ENCODE peak calls at places on chromosomes 5 and 9, in seven cellular contexts. Q is mesothelial cell of epicardium, P is AG09309, I is colonic mucosa, O is cardiac fibroblast, U is Panc1, C is fibroblast of pulmonary artery. R is an unnamed sample.

GRCh38 chr5:141330299-141331080 is at the start of gene PCDHGA1:
- DNase-seq in Q (no peak), P (peak), I (no peak), O (peak), U (no peak), C (peak), R (peak)

GRCh38 chr5:72815580-72816296 is 723 bp upstream of the TNPO1 start:
- DNase-seq in Q (no peak), P (no peak), I (no peak), O (peak), U (no peak), C (peak), R (peak)

GRCh38 chr5:37738057-37738691 is 101.7 kb downstream of the GDNF start:
- DNase-seq in Q (no peak), P (peak), I (no peak), O (peak), U (peak), C (peak), R (peak)

GRCh38 chr5:91691592-91691991 is 308.5 kb upstream of the ARRDC3 start:
- DNase-seq in Q (no peak), P (no peak), I (no peak), O (no peak), U (no peak), C (no peak), R (no peak)

GRCh38 chr5:176985516-176985915 is 21.1 kb downstream of the UIMC1 start:
- DNase-seq in Q (no peak), P (no peak), I (no peak), O (no peak), U (no peak), C (no peak), R (no peak)

GRCh38 chr5:110478899-110479298 is 247.6 kb downstream of the TMEM232 start:
- DNase-seq in Q (no peak), P (peak), I (no peak), O (peak), U (no peak), C (peak), R (peak)

GRCh38 chr9:117304613-117305012 is 110.2 kb downstream of the ASTN2 start:
- DNase-seq in Q (no peak), P (no peak), I (no peak), O (no peak), U (no peak), C (no peak), R (no peak)

GRCh38 chr9:75181748-75182147 is 93.4 kb downstream of the OSTF1 start:
- DNase-seq in Q (no peak), P (no peak), I (no peak), O (peak), U (peak), C (peak), R (peak)

DNA sequence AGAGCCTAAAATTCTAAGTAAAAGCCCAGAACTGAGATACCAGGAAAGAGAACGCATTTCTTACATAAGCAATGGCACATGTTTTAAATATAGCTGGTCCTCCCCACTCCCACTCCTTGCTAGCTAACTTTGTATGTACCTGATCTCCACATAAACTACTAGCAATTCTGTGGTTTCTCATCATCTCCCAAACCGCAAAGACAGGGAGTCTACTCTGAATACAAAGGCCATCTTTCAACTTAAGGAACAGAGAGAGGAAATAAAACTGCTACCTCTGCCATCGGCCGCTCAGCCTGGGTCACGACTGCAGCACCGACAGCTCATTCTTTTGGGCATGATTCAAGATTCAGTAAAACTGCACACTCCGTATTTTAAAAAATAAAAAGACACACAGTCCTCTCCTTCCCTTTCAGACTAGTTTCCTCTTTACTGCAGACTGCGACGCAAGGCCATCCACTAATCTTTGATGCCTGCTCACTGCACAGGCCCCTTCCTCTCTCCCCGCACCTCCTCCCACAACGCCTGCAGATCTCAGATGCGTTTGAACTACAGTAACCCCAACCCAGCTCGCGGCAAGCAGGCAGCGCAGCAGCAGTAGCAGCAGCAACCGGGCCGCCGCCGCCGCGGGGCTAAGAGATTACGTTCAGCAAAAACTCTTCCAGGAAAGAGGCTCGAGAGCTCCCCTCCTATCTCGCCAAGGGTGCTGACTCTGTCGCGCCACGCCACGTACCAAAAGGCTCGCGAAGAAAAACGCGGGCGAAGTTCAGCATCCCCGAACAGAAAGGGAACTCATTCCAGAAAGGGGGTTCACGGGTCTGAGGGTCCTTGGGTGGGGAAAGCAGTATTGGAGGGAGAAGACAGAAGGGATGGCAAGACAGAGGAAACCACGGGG is 1.5 kb downstream of the RNF145 start:
- DNase-seq in Q (peak), P (peak), I (peak), O (peak), U (peak), C (peak), R (peak)
- TF ChIP-seq CTCF in Q (no peak), P (no peak), I (no peak), O (no peak), U (no peak), C (no peak), R (no peak)

GRCh38 chr9:89945133-89945532 is 340.3 kb downstream of the GADD45G start:
- DNase-seq in Q (no peak), P (no peak), I (no peak), O (no peak), U (no peak), C (no peak), R (no peak)
- TF ChIP-seq CTCF in Q (no peak), P (no peak), I (no peak), O (no peak), U (no peak), C (no peak), R (peak)

DNA sequence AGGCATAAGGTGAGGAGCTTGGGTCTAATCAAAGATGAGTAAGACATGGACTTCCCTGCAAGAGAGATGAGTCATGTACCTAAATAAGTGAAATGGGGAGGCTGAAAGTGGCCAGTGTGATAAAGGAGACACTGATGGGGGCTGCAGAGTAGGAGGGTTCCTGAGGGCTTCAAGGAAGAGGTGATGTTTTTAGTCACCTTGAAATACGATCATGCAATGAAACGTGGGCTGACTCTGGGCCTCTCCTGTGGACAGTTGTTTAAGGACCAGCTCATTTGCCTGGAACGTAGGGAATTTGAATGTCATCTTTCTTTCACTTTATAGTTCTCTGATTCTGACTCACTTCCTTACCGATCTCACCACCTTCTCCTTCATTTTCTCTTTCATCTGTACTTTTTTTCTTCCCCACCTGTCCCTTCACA is 49.6 kb upstream of the CPLX2 start:
- DNase-seq in Q (no peak), P (no peak), I (no peak), O (no peak), U (no peak), C (no peak), R (peak)
- TF ChIP-seq CTCF in Q (no peak), P (no peak), I (no peak), O (no peak), U (no peak), C (no peak), R (no peak)

GRCh38 chr9:37027582-37028424 is 6.3 kb downstream of the PAX5 start:
- DNase-seq in Q (peak), P (peak), I (peak), O (peak), U (peak), C (peak), R (peak)
- TF ChIP-seq CTCF in Q (no peak), P (no peak), I (no peak), O (no peak), U (no peak), C (no peak), R (no peak)

GRCh38 chr5:10578869-10579268 is 15.0 kb downstream of the ANKRD33B start:
- DNase-seq in Q (no peak), P (no peak), I (no peak), O (no peak), U (no peak), C (no peak), R (no peak)

GRCh38 chr5:10577371-10578291 is 13.8 kb downstream of the ANKRD33B start:
- DNase-seq in Q (no peak), P (no peak), I (no peak), O (peak), U (no peak), C (peak), R (no peak)

GRCh38 chr5:10576790-10577189 is 12.9 kb downstream of the ANKRD33B start:
- DNase-seq in Q (no peak), P (no peak), I (no peak), O (no peak), U (no peak), C (no peak), R (no peak)

GRCh38 chr5:10578292-10578663 is 14.4 kb downstream of the ANKRD33B start:
- DNase-seq in Q (no peak), P (no peak), I (no peak), O (no peak), U (no peak), C (no peak), R (no peak)

DNA sequence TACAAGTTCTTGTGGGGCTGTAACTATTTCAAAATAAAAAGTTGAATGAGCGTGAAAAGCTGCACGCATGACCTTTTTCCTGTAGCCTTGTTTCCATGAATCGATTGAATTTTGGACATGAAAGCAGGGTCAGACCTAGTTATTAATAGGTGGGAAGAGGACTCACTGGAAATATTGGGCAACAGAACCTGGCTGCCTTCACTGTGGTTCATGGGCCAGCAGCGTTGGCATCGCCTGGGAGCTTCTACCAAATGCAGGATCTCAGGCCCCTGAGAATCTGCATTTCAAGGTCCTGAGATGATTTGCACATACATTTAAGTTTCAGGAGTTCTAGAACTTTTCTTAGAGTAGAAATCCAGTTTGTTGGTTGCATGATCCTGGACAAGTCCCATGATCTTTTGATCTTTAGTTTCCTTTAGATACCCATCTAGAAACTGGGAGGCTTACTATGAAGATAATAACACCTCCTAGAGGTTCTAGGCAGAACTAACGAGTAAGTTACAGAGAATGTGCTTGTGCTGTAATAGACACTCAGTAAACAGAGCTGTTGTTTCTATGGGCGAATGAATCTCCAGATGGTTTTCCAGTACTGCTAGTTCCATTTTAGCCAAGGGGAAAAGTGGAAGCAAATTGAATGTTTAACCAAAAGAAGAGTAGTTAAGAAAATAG is 12.4 kb downstream of the ANKRD33B start:
- DNase-seq in Q (no peak), P (no peak), I (no peak), O (no peak), U (no peak), C (no peak), R (no peak)
- TF ChIP-seq CTCF in Q (no peak), P (no peak), I (no peak), O (no peak), U (no peak), C (no peak), R (peak)